ENCODE peak calls at places on chromosome 4, in six cellular contexts. V is right cardiac atrium, E is breast epithelium, N is heart right ventricle, D is heart left ventricle, J is ovary. R is an unnamed sample.

GRCh38 chr4:93897559-93897958 is 69.0 kb downstream of the ATOH1 start:
- DNase-seq in V (no peak), D (no peak), N (no peak), E (no peak), J (no peak), R (no peak)

GRCh38 chr4:151324449-151325319 is 721 bp downstream of the SH3D19 start:
- DNase-seq in D (peak; percentile 60), J (peak; percentile 56), E (no peak), N (peak; percentile 37), V (peak; percentile 54), R (peak; percentile 47)

GRCh38 chr4:93478805-93479204 is 349.7 kb upstream of the ATOH1 start:
- DNase-seq in E (no peak), N (no peak), D (no peak), J (no peak), V (no peak), R (no peak)

GRCh38 chr4:184671101-184671500 is 21.6 kb downstream of the PRIMPOL start:
- DNase-seq in V (no peak), N (no peak), D (no peak), E (no peak), J (no peak), R (no peak)

GRCh38 chr4:20554134-20554533 is 146.1 kb upstream of the PACRGL start:
- DNase-seq in J (no peak), E (no peak), D (no peak), N (no peak), V (no peak), R (no peak)

GRCh38 chr4:173211838-173212237 is 43.2 kb downstream of the GALNT7 start:
- DNase-seq in V (no peak), N (no peak), J (no peak), E (no peak), D (no peak), R (no peak)

GRCh38 chr4:41880840-41881831 is 54.1 kb upstream of the TMEM33 start:
- DNase-seq in N (no peak), J (no peak), D (no peak), V (no peak), E (peak; percentile 49), R (no peak)

GRCh38 chr4:170088686-170089085 is 1.1 kb downstream of the AADAT start:
- DNase-seq in J (no peak), D (no peak), V (no peak), E (no peak), N (no peak), R (no peak)

GRCh38 chr4:105241456-105241855 is 94.8 kb downstream of the TET2 start:
- DNase-seq in V (peak; percentile 81), D (peak; percentile 70), E (no peak), N (peak; percentile 69), J (no peak), R (no peak)

GRCh38 chr4:147060171-147060931 is 114.7 kb upstream of the TTC29 start:
- DNase-seq in V (no peak), E (no peak), N (no peak), J (no peak), D (no peak), R (no peak)

GRCh38 chr4:126698224-126698623 is 934.5 kb upstream of the INTU start:
- DNase-seq in E (no peak), N (no peak), D (no peak), J (no peak), V (no peak), R (no peak)

GRCh38 chr4:2457481-2458295 is 11.2 kb upstream of the RNF4 start:
- DNase-seq in J (no peak), E (no peak), D (no peak), N (no peak), V (no peak), R (no peak)

DNA sequence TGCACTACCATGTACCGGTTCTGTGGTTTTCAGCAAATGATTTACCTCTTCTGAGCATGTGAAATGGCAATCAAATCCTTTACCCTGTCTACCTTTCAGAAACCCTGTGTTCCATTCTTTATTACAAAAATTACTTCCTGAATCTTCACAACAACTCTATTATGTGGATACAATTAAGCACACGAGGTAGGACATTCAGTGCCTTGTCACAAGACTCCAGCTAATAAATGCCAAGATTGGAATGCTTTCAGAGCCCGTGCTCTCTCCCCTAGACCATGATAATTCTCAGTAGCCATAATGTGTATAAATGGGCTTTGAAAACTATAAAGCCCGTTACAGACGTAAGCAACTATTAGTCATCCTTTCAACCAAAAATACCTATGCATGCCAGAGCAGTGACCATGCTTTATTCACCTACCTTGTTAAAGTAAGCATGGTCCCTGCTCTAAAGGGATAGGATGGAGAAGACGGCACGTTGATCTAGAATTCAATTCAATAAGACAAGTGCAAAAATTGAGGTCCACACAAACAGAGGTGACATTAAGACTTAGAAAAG is 2.4 kb downstream of the RXFP1 start:
- DNase-seq in E (no peak), N (no peak), D (no peak), J (no peak), V (no peak), R (no peak)
- H3K4me3 ChIP-seq in E (no peak overlapping the region), N (no peak overlapping the region), D (no peak overlapping the region), J (no peak overlapping the region), V (no peak overlapping the region), R (no peak overlapping the region)

GRCh38 chr4:3525532-3526430 is 6.4 kb downstream of the LRPAP1 start:
- DNase-seq in E (no peak), J (peak; percentile 11), V (peak; percentile 37), D (no peak), N (no peak), R (no peak)

GRCh38 chr4:3527914-3528876 is 4.0 kb downstream of the LRPAP1 start:
- DNase-seq in D (no peak), E (no peak), V (peak; percentile 58), N (no peak), J (no peak), R (no peak)

GRCh38 chr4:3526456-3526855 is 5.8 kb downstream of the LRPAP1 start:
- DNase-seq in V (peak; percentile 50), N (no peak), D (no peak), E (no peak), J (peak; percentile 12), R (no peak)

GRCh38 chr4:3529363-3529762 is 2.9 kb downstream of the LRPAP1 start:
- DNase-seq in J (no peak), D (peak; percentile 70), V (peak; percentile 75), N (no peak), E (no peak), R (peak; percentile 55)

GRCh38 chr4:3527101-3527913 is 4.9 kb downstream of the LRPAP1 start:
- DNase-seq in V (peak; percentile 39), N (no peak), J (no peak), D (no peak), E (no peak), R (no peak)
- H3K4me1 ChIP-seq in V (peaks cover 8% of the 10 kb centered on the region), N (peaks cover 33% of the 10 kb centered on the region), J (peaks cover 12% of the 10 kb centered on the region), D (peaks cover 7% of the 10 kb centered on the region), E (peaks cover 8% of the 10 kb centered on the region), R (peaks cover 12% of the 10 kb centered on the region)

GRCh38 chr4:1012031-1012739 is 759 bp downstream of the FGFRL1 start:
- DNase-seq in E (peak; percentile 67), N (peak; percentile 38), J (peak; percentile 75), D (no peak), V (no peak), R (peak; percentile 44)
- H3K27ac ChIP-seq in E (peak overlapping the region; percentile 40), N (peak overlapping the region; percentile 26), J (peak overlapping the region; percentile 8), D (no peak overlapping the region), V (no peak overlapping the region), R (no peak overlapping the region)

DNA sequence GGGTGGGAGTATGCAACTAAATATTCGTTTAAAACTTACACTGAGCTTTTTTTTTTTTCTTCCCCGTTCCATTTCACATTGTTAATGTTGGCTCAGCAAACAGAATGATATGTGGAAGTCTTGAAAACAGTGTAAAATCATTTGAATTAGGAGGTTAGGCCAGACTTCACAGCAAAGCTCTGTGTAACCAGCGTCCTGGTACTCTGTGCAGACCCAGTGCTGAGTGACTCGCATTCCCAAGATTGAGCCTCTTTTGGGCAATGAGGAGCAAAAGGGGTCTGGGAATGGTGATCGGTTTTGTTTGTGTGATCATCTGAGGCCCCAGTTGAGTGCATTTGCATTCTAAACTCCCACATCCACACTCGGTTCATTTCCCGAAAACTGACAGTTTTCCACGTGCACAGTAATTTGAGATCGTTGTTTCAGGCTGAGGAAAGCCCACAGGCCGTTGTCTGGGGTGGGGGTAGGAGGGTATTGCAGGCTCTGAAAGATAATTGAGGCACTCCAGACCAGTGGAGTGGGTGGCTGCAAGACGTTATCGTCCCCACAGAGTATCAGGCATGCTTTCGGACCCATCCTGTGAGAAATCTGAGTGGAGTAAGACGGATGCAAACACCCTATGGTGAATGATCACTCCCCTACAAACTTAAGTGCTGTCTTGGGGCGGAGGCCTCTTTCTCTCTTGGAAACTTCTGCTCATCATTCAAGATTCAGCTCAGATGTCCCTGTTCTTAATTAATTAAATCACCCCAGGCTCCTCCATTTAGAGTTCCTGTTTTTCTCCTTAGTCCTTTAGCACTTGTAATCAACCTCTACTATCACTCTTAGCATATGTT is 96.0 kb downstream of the AFF1 start:
- DNase-seq in E (no peak), D (no peak), V (no peak), N (no peak), J (no peak), R (no peak)
- H3K4me3 ChIP-seq in E (no peak overlapping the region), D (peak overlapping the region; percentile 1), V (no peak overlapping the region), N (no peak overlapping the region), J (peak overlapping the region; percentile 11), R (no peak overlapping the region)

GRCh38 chr4:477686-478085 is 21.3 kb downstream of the ZNF721 start:
- DNase-seq in J (no peak), N (no peak), V (no peak), D (no peak), E (no peak), R (no peak)

GRCh38 chr4:475962-476361 is 23.0 kb downstream of the ZNF721 start:
- DNase-seq in N (no peak), V (no peak), E (no peak), J (no peak), D (no peak), R (no peak)

GRCh38 chr4:476501-476900 is 22.5 kb downstream of the ZNF721 start:
- DNase-seq in N (no peak), V (no peak), D (no peak), J (no peak), E (no peak), R (no peak)

GRCh38 chr4:473575-474457 is 25.1 kb downstream of the ZNF721 start:
- DNase-seq in J (peak; percentile 93), V (peak; percentile 96), D (peak; percentile 95), N (peak; percentile 91), E (peak; percentile 98), R (peak; percentile 96)

GRCh38 chr4:478373-478772 is 20.6 kb downstream of the ZNF721 start:
- DNase-seq in V (no peak), D (no peak), N (no peak), J (no peak), E (no peak), R (no peak)
- H3K4me1 ChIP-seq in V (no peaks in the 10 kb centered on the region), D (no peaks in the 10 kb centered on the region), N (peaks cover 9% of the 10 kb centered on the region), J (peaks cover 1% of the 10 kb centered on the region), E (no peaks in the 10 kb centered on the region), R (no peaks in the 10 kb centered on the region)

GRCh38 chr4:43992552-43992951 is 456.1 kb downstream of the KCTD8 start:
- DNase-seq in D (no peak), E (no peak), V (no peak), N (no peak), J (no peak), R (no peak)
- H3K27ac ChIP-seq in D (no peak overlapping the region), E (no peak overlapping the region), V (no peak overlapping the region), N (no peak overlapping the region), J (no peak overlapping the region), R (no peak overlapping the region)

R was measured in lung.